ENCODE peak calls at places on chromosomes 2 and 18, in ten cellular contexts. One of them, this sample, is unnamed.

GRCh38 chr2:98816281-98816680 is 85.3 kb upstream of the MGAT4A start:
- DNase-seq in tibial nerve: no peak
- DNase-seq in NCI-H1092: no peak
- DNase-seq in NCI-H460: no peak
- DNase-seq in AG04450: no peak
- DNase-seq in T-helper 9 cell: no peak
- DNase-seq in aorta: no peak
- DNase-seq in T-helper 2 cell: no peak
- DNase-seq in neuronal stem cell: no peak
- DNase-seq in kidney: no peak
- DNase-seq in this sample: no peak

GRCh38 chr2:155692108-155692507 is 640.4 kb downstream of the NR4A2 start:
- DNase-seq in tibial nerve: no peak
- DNase-seq in NCI-H1092: no peak
- DNase-seq in NCI-H460: no peak
- DNase-seq in AG04450: no peak
- DNase-seq in T-helper 9 cell: no peak
- DNase-seq in aorta: no peak
- DNase-seq in T-helper 2 cell: no peak
- DNase-seq in neuronal stem cell: no peak
- DNase-seq in kidney: no peak
- DNase-seq in this sample: no peak

GRCh38 chr18:74596959-74597661 is 560 bp upstream of the ZNF407 start:
- DNase-seq in tibial nerve: peak; percentile 46
- DNase-seq in NCI-H1092: no peak
- DNase-seq in NCI-H460: peak; percentile 0
- DNase-seq in AG04450: no peak
- DNase-seq in T-helper 9 cell: peak; percentile 57
- DNase-seq in aorta: peak; percentile 79
- DNase-seq in T-helper 2 cell: peak; percentile 51
- DNase-seq in neuronal stem cell: no peak
- DNase-seq in kidney: peak; percentile 87
- DNase-seq in this sample: no peak

GRCh38 chr2:23843051-23843976 is 83.6 kb downstream of the ATAD2B start:
- DNase-seq in tibial nerve: no peak
- DNase-seq in NCI-H1092: no peak
- DNase-seq in NCI-H460: no peak
- DNase-seq in AG04450: no peak
- DNase-seq in T-helper 9 cell: no peak
- DNase-seq in aorta: no peak
- DNase-seq in T-helper 2 cell: no peak
- DNase-seq in neuronal stem cell: no peak
- DNase-seq in kidney: no peak
- DNase-seq in this sample: no peak

GRCh38 chr2:235131334-235132305 is 179.8 kb downstream of the SH3BP4 start:
- DNase-seq in tibial nerve: no peak
- DNase-seq in NCI-H1092: no peak
- DNase-seq in NCI-H460: no peak
- DNase-seq in AG04450: no peak
- DNase-seq in T-helper 9 cell: no peak
- DNase-seq in aorta: no peak
- DNase-seq in T-helper 2 cell: no peak
- DNase-seq in neuronal stem cell: no peak
- DNase-seq in kidney: no peak
- DNase-seq in this sample: no peak

GRCh38 chr2:60479226-60480088 is 74.0 kb downstream of the BCL11A start:
- DNase-seq in tibial nerve: no peak
- DNase-seq in NCI-H1092: no peak
- DNase-seq in NCI-H460: no peak
- DNase-seq in AG04450: no peak
- DNase-seq in T-helper 9 cell: no peak
- DNase-seq in aorta: no peak
- DNase-seq in T-helper 2 cell: no peak
- DNase-seq in neuronal stem cell: no peak
- DNase-seq in kidney: no peak
- DNase-seq in this sample: no peak

GRCh38 chr18:79494936-79495335 is 99.2 kb downstream of the NFATC1 start:
- DNase-seq in tibial nerve: no peak
- DNase-seq in NCI-H1092: no peak
- DNase-seq in NCI-H460: no peak
- DNase-seq in AG04450: no peak
- DNase-seq in T-helper 9 cell: no peak
- DNase-seq in aorta: peak; percentile 38
- DNase-seq in T-helper 2 cell: no peak
- DNase-seq in neuronal stem cell: no peak
- DNase-seq in kidney: peak; percentile 56
- DNase-seq in this sample: no peak

GRCh38 chr18:36601316-36601715 is 227.5 kb downstream of the TPGS2 start:
- DNase-seq in tibial nerve: no peak
- DNase-seq in NCI-H1092: no peak
- DNase-seq in NCI-H460: no peak
- DNase-seq in AG04450: no peak
- DNase-seq in T-helper 9 cell: no peak
- DNase-seq in aorta: no peak
- DNase-seq in T-helper 2 cell: no peak
- DNase-seq in neuronal stem cell: no peak
- DNase-seq in kidney: no peak
- DNase-seq in this sample: no peak

GRCh38 chr2:200042944-200043343 is 87.6 kb downstream of the MAIP1 start:
- DNase-seq in tibial nerve: no peak
- DNase-seq in NCI-H1092: no peak
- DNase-seq in NCI-H460: no peak
- DNase-seq in AG04450: no peak
- DNase-seq in T-helper 9 cell: no peak
- DNase-seq in aorta: no peak
- DNase-seq in T-helper 2 cell: no peak
- DNase-seq in neuronal stem cell: no peak
- DNase-seq in kidney: no peak
- DNase-seq in this sample: no peak

GRCh38 chr2:45855374-45855773 is 203.9 kb downstream of the PRKCE start:
- DNase-seq in tibial nerve: no peak
- DNase-seq in NCI-H1092: no peak
- DNase-seq in NCI-H460: no peak
- DNase-seq in AG04450: no peak
- DNase-seq in T-helper 9 cell: no peak
- DNase-seq in aorta: no peak
- DNase-seq in T-helper 2 cell: no peak
- DNase-seq in neuronal stem cell: no peak
- DNase-seq in kidney: no peak
- DNase-seq in this sample: no peak

GRCh38 chr2:207531024-207531411 is 1.3 kb downstream of the CREB1 start:
- DNase-seq in tibial nerve: no peak
- DNase-seq in NCI-H1092: no peak
- DNase-seq in NCI-H460: no peak
- DNase-seq in AG04450: no peak
- DNase-seq in T-helper 9 cell: no peak
- DNase-seq in aorta: no peak
- DNase-seq in T-helper 2 cell: no peak
- DNase-seq in neuronal stem cell: no peak
- DNase-seq in kidney: no peak
- DNase-seq in this sample: no peak

GRCh38 chr2:46339200-46339599 is 42.0 kb downstream of the EPAS1 start:
- DNase-seq in tibial nerve: no peak
- DNase-seq in NCI-H1092: no peak
- DNase-seq in NCI-H460: no peak
- DNase-seq in AG04450: no peak
- DNase-seq in T-helper 9 cell: no peak
- DNase-seq in aorta: no peak
- DNase-seq in T-helper 2 cell: no peak
- DNase-seq in neuronal stem cell: no peak
- DNase-seq in kidney: no peak
- DNase-seq in this sample: no peak

GRCh38 chr18:43013489-43013888 is 102.0 kb downstream of the RIT2 start:
- DNase-seq in tibial nerve: no peak
- DNase-seq in NCI-H1092: no peak
- DNase-seq in NCI-H460: no peak
- DNase-seq in AG04450: no peak
- DNase-seq in T-helper 9 cell: no peak
- DNase-seq in aorta: no peak
- DNase-seq in T-helper 2 cell: no peak
- DNase-seq in neuronal stem cell: no peak
- DNase-seq in kidney: no peak
- DNase-seq in this sample: no peak

GRCh38 chr2:70514612-70515055 is 39.0 kb downstream of the TGFA start:
- DNase-seq in tibial nerve: no peak
- DNase-seq in NCI-H1092: peak; percentile 58
- DNase-seq in NCI-H460: no peak
- DNase-seq in AG04450: no peak
- DNase-seq in T-helper 9 cell: no peak
- DNase-seq in aorta: no peak
- DNase-seq in T-helper 2 cell: no peak
- DNase-seq in neuronal stem cell: no peak
- DNase-seq in kidney: peak; percentile 96
- DNase-seq in this sample: no peak

GRCh38 chr2:222424729-222425671 is 657 bp downstream of the SGPP2 start:
- DNase-seq in tibial nerve: no peak
- DNase-seq in NCI-H1092: peak; percentile 29
- DNase-seq in NCI-H460: no peak
- DNase-seq in AG04450: no peak
- DNase-seq in T-helper 9 cell: peak; percentile 11
- DNase-seq in aorta: peak; percentile 48
- DNase-seq in T-helper 2 cell: peak; percentile 19
- DNase-seq in neuronal stem cell: no peak
- DNase-seq in kidney: peak; percentile 77
- DNase-seq in this sample: no peak

GRCh38 chr2:120746179-120746549 is 10.5 kb downstream of the GLI2 start:
- DNase-seq in tibial nerve: no peak
- DNase-seq in NCI-H1092: no peak
- DNase-seq in NCI-H460: no peak
- DNase-seq in AG04450: no peak
- DNase-seq in T-helper 9 cell: no peak
- DNase-seq in aorta: no peak
- DNase-seq in T-helper 2 cell: no peak
- DNase-seq in neuronal stem cell: no peak
- DNase-seq in kidney: no peak
- DNase-seq in this sample: no peak